ENCODE peak calls at places on chromosomes 12 and 14, in four cellular contexts. One of them, this sample, is unnamed.

GRCh38 chr12:91999823-92000222 is 145.8 kb downstream of the BTG1 start:
- DNase-seq in nephron progenitor cell: no peak
- DNase-seq in AG08395: no peak
- DNase-seq in NCI-H1930: no peak
- DNase-seq in this sample: no peak

GRCh38 chr12:76030378-76031080 is 1.0 kb downstream of the PHLDA1 start:
- DNase-seq in nephron progenitor cell: peak; percentile 40
- DNase-seq in NCI-H1930: peak; percentile 17
- DNase-seq in AG08395: no peak
- DNase-seq in this sample: peak; percentile 62

GRCh38 chr12:59149995-59150642 is 229.8 kb upstream of the LRIG3 start:
- DNase-seq in nephron progenitor cell: peak; percentile 32
- DNase-seq in AG08395: peak; percentile 62
- DNase-seq in NCI-H1930: peak; percentile 28
- DNase-seq in this sample: peak; percentile 88

GRCh38 chr12:111446044-111446581 is 40.4 kb downstream of the SH2B3 start:
- DNase-seq in AG08395: no peak
- DNase-seq in NCI-H1930: no peak
- DNase-seq in nephron progenitor cell: no peak
- DNase-seq in this sample: peak; percentile 99

GRCh38 chr14:91911474-91912032 is 35.9 kb downstream of the FBLN5 start:
- DNase-seq in nephron progenitor cell: peak; percentile 14
- DNase-seq in AG08395: peak; percentile 56
- DNase-seq in NCI-H1930: peak; percentile 30
- DNase-seq in this sample: peak; percentile 57

GRCh38 chr14:96799489-96800056 is 2.4 kb downstream of the VRK1 start:
- DNase-seq in nephron progenitor cell: no peak
- DNase-seq in NCI-H1930: no peak
- DNase-seq in AG08395: no peak
- DNase-seq in this sample: no peak

GRCh38 chr12:124916370-124917134 is 2.1 kb upstream of the UBC start:
- DNase-seq in NCI-H1930: no peak
- DNase-seq in AG08395: peak; percentile 66
- DNase-seq in nephron progenitor cell: no peak
- DNase-seq in this sample: peak; percentile 91

GRCh38 chr12:43285248-43285647 is 266.8 kb downstream of the ADAMTS20 start:
- DNase-seq in AG08395: peak; percentile 61
- DNase-seq in NCI-H1930: no peak
- DNase-seq in nephron progenitor cell: no peak
- DNase-seq in this sample: peak; percentile 31

This sample was measured in dermis blood vessel endothelial cell.